ENCODE peak calls at places on chromosomes 6 and 20, in six cellular contexts. W is Peyer's patch; A is stomach; Y is IMR-90; G is effector memory CD4-positive, alpha-beta T cell; L is naive thymus-derived CD4-positive, alpha-beta T cell. E is an unnamed sample.

GRCh38 chr20:38671186-38671585 is 53.1 kb upstream of the SLC32A1 start:
- DNase-seq in W (no peak), L (no peak), G (no peak), A (no peak), Y (no peak), E (no peak)

GRCh38 chr20:54133434-54134427 is 40.1 kb downstream of the CYP24A1 start:
- DNase-seq in G (no peak), A (no peak), W (no peak), Y (peak; percentile 44), L (no peak), E (peak; percentile 37)

GRCh38 chr6:117919775-117920492 is 12.9 kb downstream of the SLC35F1 start:
- DNase-seq in A (peak; percentile 29), G (no peak), L (no peak), W (no peak), Y (no peak), E (no peak)

GRCh38 chr20:44750081-44750805 is 4.6 kb downstream of the KCNK15 start:
- DNase-seq in W (no peak), A (no peak), L (no peak), G (no peak), Y (no peak), E (no peak)

GRCh38 chr6:150280703-150281102 is 88.1 kb upstream of the IYD start:
- DNase-seq in Y (no peak), L (no peak), W (no peak), A (no peak), G (no peak), E (no peak)

GRCh38 chr20:43243672-43244269 is 54.1 kb upstream of the PTPRT start:
- DNase-seq in G (no peak), A (no peak), Y (no peak), L (no peak), W (no peak), E (peak; percentile 1)

GRCh38 chr20:31860431-31861345 is 9.6 kb downstream of the DUSP15 start:
- DNase-seq in L (no peak), Y (no peak), A (no peak), G (no peak), W (no peak), E (peak; percentile 18)

GRCh38 chr20:39861381-39861780 is 827.7 kb downstream of the MAFB start:
- DNase-seq in A (no peak), L (no peak), W (no peak), Y (no peak), G (no peak), E (peak; percentile 13)

GRCh38 chr6:81770395-81770794 is 17.9 kb upstream of the TENT5A start:
- DNase-seq in L (no peak), G (no peak), W (no peak), Y (no peak), A (no peak), E (no peak)

GRCh38 chr6:43972915-43973304 is 154.3 kb downstream of the MRPL14 start:
- DNase-seq in Y (peak; percentile 95), L (no peak), W (peak; percentile 18), G (no peak), A (peak; percentile 81), E (peak; percentile 47)

GRCh38 chr6:139175389-139175788 is 40.5 kb downstream of the HECA start:
- DNase-seq in A (no peak), G (no peak), Y (no peak), L (no peak), W (no peak), E (no peak)

GRCh38 chr6:113586413-113586812 is 270.7 kb upstream of the MARCKS start:
- DNase-seq in G (no peak), Y (peak; percentile 71), A (no peak), W (no peak), L (no peak), E (no peak)

GRCh38 chr6:29112135-29112534 is 4.3 kb downstream of the OR2J3 start:
- DNase-seq in G (no peak), L (no peak), A (no peak), W (no peak), Y (no peak), E (no peak)

GRCh38 chr6:63351995-63352586 is 32.3 kb upstream of the LGSN start:
- DNase-seq in Y (peak; percentile 73), L (peak; percentile 4), W (no peak), G (no peak), A (no peak), E (peak; percentile 43)

GRCh38 chr20:37697314-37697713 is 3.5 kb downstream of the CTNNBL1 start:
- DNase-seq in L (no peak), A (no peak), W (peak; percentile 22), G (no peak), Y (no peak), E (no peak)

GRCh38 chr6:52016918-52017748 is 70.3 kb downstream of the PKHD1 start:
- DNase-seq in Y (no peak), G (no peak), A (no peak), L (no peak), W (no peak), E (no peak)

GRCh38 chr6:156848533-156848932 is 71.4 kb downstream of the ARID1B start:
- DNase-seq in W (no peak), G (no peak), A (no peak), Y (no peak), L (no peak), E (no peak)

GRCh38 chr6:365835-366234 is 25.7 kb upstream of the IRF4 start:
- DNase-seq in W (no peak), L (no peak), Y (no peak), G (no peak), A (no peak), E (no peak)

GRCh38 chr6:128569737-128570438 is 49.5 kb upstream of the PTPRK start:
- DNase-seq in Y (peak; percentile 75), L (no peak), A (no peak), G (no peak), W (no peak), E (peak; percentile 5)

GRCh38 chr6:71460933-71461332 is 172.3 kb downstream of the OGFRL1 start:
- DNase-seq in L (no peak), Y (peak; percentile 79), A (no peak), G (no peak), W (no peak), E (no peak)

GRCh38 chr20:3121271-3121911 is 36.9 kb upstream of the AVP start:
- DNase-seq in A (no peak), Y (no peak), G (no peak), L (peak; percentile 70), W (no peak), E (no peak)

GRCh38 chr6:5068153-5068751 is 16.9 kb upstream of the PPP1R3G start:
- DNase-seq in L (no peak), G (no peak), A (no peak), Y (no peak), W (no peak), E (no peak)

GRCh38 chr6:36514554-36515456 is 32.5 kb downstream of the STK38 start:
- DNase-seq in L (no peak), A (no peak), W (no peak), Y (no peak), G (no peak), E (peak; percentile 96)

GRCh38 chr6:6586167-6586566 is 2.4 kb upstream of the LY86 start:
- DNase-seq in Y (no peak), L (no peak), G (no peak), A (no peak), W (no peak), E (no peak)

GRCh38 chr6:6587696-6588063 is 840 bp upstream of the LY86 start:
- DNase-seq in L (no peak), G (no peak), Y (no peak), W (no peak), A (no peak), E (no peak)

GRCh38 chr6:6588924-6589696 is 590 bp downstream of the LY86 start:
- DNase-seq in W (peak; percentile 58), G (no peak), A (no peak), Y (no peak), L (peak; percentile 41), E (no peak)

GRCh38 chr6:6586671-6587526 is 1.6 kb upstream of the LY86 start:
- DNase-seq in W (peak; percentile 80), G (no peak), Y (no peak), A (no peak), L (peak; percentile 24), E (no peak)

DNA sequence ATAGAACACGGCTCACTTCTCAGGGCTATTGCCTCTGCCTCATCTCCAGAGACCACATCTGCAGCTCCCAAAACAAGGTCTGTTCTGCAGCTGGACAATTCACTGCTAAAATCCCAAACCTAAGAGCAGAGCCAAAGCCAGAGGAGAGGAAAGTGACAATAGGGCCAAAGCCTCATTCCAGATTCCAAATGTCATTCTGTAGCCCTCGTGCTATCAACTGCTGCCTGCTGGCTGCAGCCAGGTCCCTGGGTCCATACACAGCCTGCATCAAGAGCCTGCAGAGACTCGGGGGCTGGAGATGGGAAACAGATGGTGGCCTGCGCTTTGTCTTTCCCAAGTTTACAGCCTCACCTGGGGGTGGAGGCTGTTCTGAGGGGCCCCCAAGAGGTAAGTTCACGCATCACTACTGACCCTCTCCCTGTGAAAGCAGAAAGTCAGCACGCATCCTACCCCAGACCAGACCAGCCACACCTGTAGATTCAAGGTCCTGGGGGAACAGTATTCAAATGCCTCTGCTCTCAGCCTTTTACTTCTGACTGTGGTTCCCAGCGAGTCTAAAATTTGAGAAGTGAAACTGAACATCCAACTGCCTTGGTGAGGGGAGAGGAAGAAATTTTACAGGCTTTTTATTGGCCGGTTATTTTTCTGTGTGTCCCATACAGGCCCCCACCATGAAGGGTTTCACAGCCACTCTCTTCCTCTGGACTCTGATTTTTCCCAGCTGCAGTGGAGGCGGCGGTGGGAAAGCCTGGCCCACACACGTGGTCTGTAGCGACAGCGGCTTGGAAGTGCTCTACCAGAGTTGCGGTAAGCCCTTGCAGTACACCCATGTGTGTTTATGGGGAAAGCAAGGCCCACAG is at the start of gene LY86:
- DNase-seq in W (peak; percentile 52), Y (no peak), G (no peak), L (peak; percentile 57), A (no peak), E (no peak)
- H3K4me3 ChIP-seq in W (peak within 1 kb of the TSS; percentile 37), Y (no peak within 1 kb of the TSS), G (no peak within 1 kb of the TSS), L (peak within 1 kb of the TSS; percentile 31), A (peak within 1 kb of the TSS; percentile 7), E (no peak within 1 kb of the TSS)

GRCh38 chr20:58986286-58986967 is 5.4 kb downstream of the NELFCD start:
- DNase-seq in A (peak; percentile 4), Y (no peak), L (no peak), W (no peak), G (no peak), E (no peak)
- H3K27ac ChIP-seq in A (no peak overlapping the region), Y (no peak overlapping the region), L (no peak overlapping the region), W (no peak overlapping the region), G (no peak overlapping the region), E (no peak overlapping the region)

GRCh38 chr6:67935976-67936477 is 699.1 kb upstream of the ADGRB3 start:
- DNase-seq in L (no peak), A (no peak), G (no peak), Y (no peak), W (no peak), E (no peak)
- H3K4me3 ChIP-seq in L (no peak overlapping the region), A (no peak overlapping the region), G (no peak overlapping the region), Y (no peak overlapping the region), W (no peak overlapping the region), E (no peak overlapping the region)

DNA sequence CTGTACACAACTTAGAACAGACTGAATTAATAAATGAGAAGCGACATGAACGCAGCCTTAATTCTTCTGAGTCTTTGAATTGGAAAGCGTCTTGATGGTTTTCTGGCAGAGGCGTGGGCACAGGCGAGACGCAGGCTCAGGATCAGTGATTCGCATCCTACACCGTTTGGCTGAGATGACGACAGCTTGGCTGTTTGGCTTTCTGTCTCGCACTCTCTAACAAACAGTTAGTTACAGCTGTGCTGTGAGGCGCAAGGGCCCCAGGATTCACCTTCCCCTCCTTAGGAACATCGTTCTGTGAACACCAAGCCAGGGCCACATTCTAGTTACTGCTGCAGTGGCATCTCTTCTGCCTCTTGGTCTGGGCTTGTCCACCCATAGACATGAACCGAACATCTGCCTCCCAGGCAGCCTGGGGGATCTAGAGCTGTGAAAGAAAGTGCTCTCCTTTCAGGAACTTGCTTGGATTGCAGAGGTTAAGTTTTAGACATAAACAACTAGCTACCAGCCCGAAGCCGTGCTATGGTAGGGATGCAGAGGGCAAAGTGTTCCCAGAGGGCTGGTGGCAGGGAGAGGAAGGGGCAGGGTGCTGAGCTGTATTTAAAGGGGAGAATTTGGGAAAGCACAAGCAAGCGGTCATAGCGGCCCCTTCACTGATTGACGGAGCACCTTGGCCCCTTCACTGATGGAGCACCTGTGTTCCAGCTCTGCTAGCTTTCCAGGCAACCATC is 49.6 kb downstream of the TCP11 start:
- DNase-seq in G (no peak), A (peak; percentile 24), Y (peak; percentile 55), L (no peak), W (no peak), E (no peak)
- H3K27ac ChIP-seq in G (no peak overlapping the region), A (no peak overlapping the region), Y (peak overlapping the region; percentile 53), L (no peak overlapping the region), W (peak overlapping the region; percentile 31), E (peak overlapping the region; percentile 41)